ENCODE peak calls at places on chromosomes 7 and 10, in seven cellular contexts. One of them, this sample, is unnamed.

GRCh38 chr10:103445767-103446567 is 6.2 kb downstream of the CALHM2 start:
- DNase-seq in spleen: no peak
- DNase-seq in heart left ventricle: peak; percentile 83
- DNase-seq in CD8-positive, alpha-beta T cell: no peak
- DNase-seq in fibroblast of pulmonary artery: peak; percentile 81
- DNase-seq in esophagus squamous epithelium: no peak
- DNase-seq in HFFc6: peak; percentile 74
- DNase-seq in this sample: no peak

GRCh38 chr7:30396379-30396778 is 82.2 kb downstream of the NOD1 start:
- DNase-seq in spleen: no peak
- DNase-seq in esophagus squamous epithelium: no peak
- DNase-seq in CD8-positive, alpha-beta T cell: no peak
- DNase-seq in HFFc6: no peak
- DNase-seq in heart left ventricle: no peak
- DNase-seq in fibroblast of pulmonary artery: peak; percentile 12
- DNase-seq in this sample: no peak

GRCh38 chr7:50860598-50860997 is 77.9 kb upstream of the GRB10 start:
- DNase-seq in esophagus squamous epithelium: no peak
- DNase-seq in heart left ventricle: no peak
- DNase-seq in fibroblast of pulmonary artery: no peak
- DNase-seq in spleen: no peak
- DNase-seq in HFFc6: no peak
- DNase-seq in CD8-positive, alpha-beta T cell: no peak
- DNase-seq in this sample: no peak

GRCh38 chr7:106109521-106110237 is 2.4 kb downstream of the SYPL1 start:
- DNase-seq in esophagus squamous epithelium: no peak
- DNase-seq in spleen: no peak
- DNase-seq in CD8-positive, alpha-beta T cell: no peak
- DNase-seq in fibroblast of pulmonary artery: no peak
- DNase-seq in heart left ventricle: no peak
- DNase-seq in HFFc6: no peak
- DNase-seq in this sample: no peak

GRCh38 chr7:140390466-140391190 is 7.7 kb downstream of the SLC37A3 start:
- DNase-seq in HFFc6: no peak
- DNase-seq in heart left ventricle: no peak
- DNase-seq in spleen: peak; percentile 72
- DNase-seq in fibroblast of pulmonary artery: no peak
- DNase-seq in esophagus squamous epithelium: no peak
- DNase-seq in CD8-positive, alpha-beta T cell: no peak
- DNase-seq in this sample: no peak

GRCh38 chr7:28623105-28623730 is 210.9 kb downstream of the CREB5 start:
- DNase-seq in CD8-positive, alpha-beta T cell: no peak
- DNase-seq in esophagus squamous epithelium: no peak
- DNase-seq in spleen: no peak
- DNase-seq in heart left ventricle: no peak
- DNase-seq in fibroblast of pulmonary artery: peak; percentile 43
- DNase-seq in HFFc6: peak; percentile 65
- DNase-seq in this sample: no peak

GRCh38 chr10:100737359-100738054 is 7.9 kb upstream of the PAX2 start:
- DNase-seq in esophagus squamous epithelium: no peak
- DNase-seq in spleen: peak; percentile 55
- DNase-seq in heart left ventricle: no peak
- DNase-seq in CD8-positive, alpha-beta T cell: no peak
- DNase-seq in HFFc6: no peak
- DNase-seq in fibroblast of pulmonary artery: no peak
- DNase-seq in this sample: no peak

GRCh38 chr10:79229830-79230562 is 117.3 kb upstream of the PPIF start:
- DNase-seq in HFFc6: no peak
- DNase-seq in fibroblast of pulmonary artery: no peak
- DNase-seq in spleen: no peak
- DNase-seq in CD8-positive, alpha-beta T cell: no peak
- DNase-seq in esophagus squamous epithelium: no peak
- DNase-seq in heart left ventricle: no peak
- DNase-seq in this sample: peak; percentile 66

GRCh38 chr10:86900955-86901354 is 56.5 kb downstream of the MMRN2 start:
- DNase-seq in esophagus squamous epithelium: no peak
- DNase-seq in fibroblast of pulmonary artery: peak; percentile 94
- DNase-seq in heart left ventricle: peak; percentile 79
- DNase-seq in HFFc6: peak; percentile 47
- DNase-seq in CD8-positive, alpha-beta T cell: no peak
- DNase-seq in spleen: no peak
- DNase-seq in this sample: no peak

GRCh38 chr10:46268076-46268881 is 18.5 kb upstream of the ANTXRL start:
- DNase-seq in CD8-positive, alpha-beta T cell: peak; percentile 68
- DNase-seq in esophagus squamous epithelium: no peak
- DNase-seq in HFFc6: no peak
- DNase-seq in spleen: peak; percentile 87
- DNase-seq in fibroblast of pulmonary artery: no peak
- DNase-seq in heart left ventricle: no peak
- DNase-seq in this sample: no peak

GRCh38 chr7:15628876-15629275 is 57.6 kb downstream of the MEOX2 start:
- DNase-seq in fibroblast of pulmonary artery: no peak
- DNase-seq in spleen: no peak
- DNase-seq in heart left ventricle: no peak
- DNase-seq in HFFc6: no peak
- DNase-seq in esophagus squamous epithelium: no peak
- DNase-seq in CD8-positive, alpha-beta T cell: no peak
- DNase-seq in this sample: no peak

GRCh38 chr10:123331438-123331837 is 177.2 kb downstream of the BUB3 start:
- DNase-seq in heart left ventricle: no peak
- DNase-seq in esophagus squamous epithelium: no peak
- DNase-seq in fibroblast of pulmonary artery: no peak
- DNase-seq in HFFc6: no peak
- DNase-seq in spleen: no peak
- DNase-seq in CD8-positive, alpha-beta T cell: no peak
- DNase-seq in this sample: no peak

GRCh38 chr10:93287775-93288174 is 194.4 kb downstream of the MYOF start:
- DNase-seq in HFFc6: no peak
- DNase-seq in esophagus squamous epithelium: no peak
- DNase-seq in spleen: no peak
- DNase-seq in CD8-positive, alpha-beta T cell: no peak
- DNase-seq in fibroblast of pulmonary artery: no peak
- DNase-seq in heart left ventricle: no peak
- DNase-seq in this sample: no peak

GRCh38 chr10:1243486-1244182 is 187.4 kb downstream of the WDR37 start:
- DNase-seq in heart left ventricle: no peak
- DNase-seq in fibroblast of pulmonary artery: no peak
- DNase-seq in spleen: peak; percentile 72
- DNase-seq in HFFc6: no peak
- DNase-seq in CD8-positive, alpha-beta T cell: no peak
- DNase-seq in esophagus squamous epithelium: no peak
- DNase-seq in this sample: peak; percentile 47

DNA sequence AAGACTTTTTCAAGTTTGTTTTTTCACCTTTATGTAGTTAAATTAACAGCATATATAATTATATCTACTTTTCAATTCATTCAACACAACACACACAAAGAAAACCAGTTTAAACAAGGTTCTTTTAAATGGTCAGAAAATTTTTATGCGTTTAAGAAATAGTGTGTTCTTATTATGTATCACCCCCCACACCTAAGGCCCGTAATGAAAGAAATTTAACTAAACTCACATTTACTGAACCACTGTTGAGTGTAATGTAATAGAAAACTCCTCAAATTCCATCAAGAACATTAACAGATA is 19.0 kb upstream of the ITGB8 start:
- DNase-seq in heart left ventricle: no peak
- DNase-seq in fibroblast of pulmonary artery: no peak
- DNase-seq in CD8-positive, alpha-beta T cell: no peak
- DNase-seq in esophagus squamous epithelium: no peak
- DNase-seq in spleen: no peak
- DNase-seq in HFFc6: no peak
- DNase-seq in this sample: no peak
- TF ChIP-seq CTCF in heart left ventricle: no peak
- TF ChIP-seq CTCF in fibroblast of pulmonary artery: no peak
- TF ChIP-seq CTCF in CD8-positive, alpha-beta T cell: no peak
- TF ChIP-seq CTCF in esophagus squamous epithelium: no peak
- TF ChIP-seq CTCF in spleen: no peak
- TF ChIP-seq CTCF in HFFc6: no peak
- TF ChIP-seq CTCF in this sample: peak; percentile 1

GRCh38 chr10:132162590-132163277 is 24.0 kb upstream of the DPYSL4 start:
- DNase-seq in CD8-positive, alpha-beta T cell: no peak
- DNase-seq in HFFc6: no peak
- DNase-seq in spleen: no peak
- DNase-seq in heart left ventricle: peak; percentile 76
- DNase-seq in esophagus squamous epithelium: no peak
- DNase-seq in fibroblast of pulmonary artery: no peak
- DNase-seq in this sample: no peak

GRCh38 chr10:132162021-132162531 is 24.7 kb upstream of the DPYSL4 start:
- DNase-seq in heart left ventricle: peak; percentile 26
- DNase-seq in HFFc6: no peak
- DNase-seq in CD8-positive, alpha-beta T cell: peak; percentile 49
- DNase-seq in esophagus squamous epithelium: no peak
- DNase-seq in spleen: peak; percentile 41
- DNase-seq in fibroblast of pulmonary artery: no peak
- DNase-seq in this sample: no peak

GRCh38 chr10:132163826-132164515 is 22.8 kb upstream of the DPYSL4 start:
- DNase-seq in HFFc6: no peak
- DNase-seq in fibroblast of pulmonary artery: no peak
- DNase-seq in heart left ventricle: peak; percentile 30
- DNase-seq in esophagus squamous epithelium: no peak
- DNase-seq in CD8-positive, alpha-beta T cell: no peak
- DNase-seq in spleen: peak; percentile 58
- DNase-seq in this sample: no peak

GRCh38 chr10:132164801-132165278 is 21.9 kb upstream of the DPYSL4 start:
- DNase-seq in spleen: peak; percentile 69
- DNase-seq in esophagus squamous epithelium: no peak
- DNase-seq in fibroblast of pulmonary artery: no peak
- DNase-seq in heart left ventricle: peak; percentile 42
- DNase-seq in HFFc6: peak; percentile 15
- DNase-seq in CD8-positive, alpha-beta T cell: no peak
- DNase-seq in this sample: no peak

GRCh38 chr10:132163278-132163765 is 23.4 kb upstream of the DPYSL4 start:
- DNase-seq in esophagus squamous epithelium: no peak
- DNase-seq in HFFc6: no peak
- DNase-seq in spleen: peak; percentile 73
- DNase-seq in heart left ventricle: peak; percentile 61
- DNase-seq in CD8-positive, alpha-beta T cell: peak; percentile 61
- DNase-seq in fibroblast of pulmonary artery: no peak
- DNase-seq in this sample: peak; percentile 59
- TF ChIP-seq CTCF in esophagus squamous epithelium: no peak
- TF ChIP-seq CTCF in HFFc6: peak; percentile 74
- TF ChIP-seq CTCF in spleen: no peak
- TF ChIP-seq CTCF in heart left ventricle: peak; percentile 41
- TF ChIP-seq CTCF in CD8-positive, alpha-beta T cell: no peak
- TF ChIP-seq CTCF in fibroblast of pulmonary artery: no peak
- TF ChIP-seq CTCF in this sample: peak; percentile 92

GRCh38 chr10:119932631-119933030 is 40.1 kb downstream of the SEC23IP start:
- DNase-seq in fibroblast of pulmonary artery: no peak
- DNase-seq in HFFc6: no peak
- DNase-seq in esophagus squamous epithelium: no peak
- DNase-seq in heart left ventricle: no peak
- DNase-seq in CD8-positive, alpha-beta T cell: no peak
- DNase-seq in spleen: no peak
- DNase-seq in this sample: no peak

GRCh38 chr10:119928411-119928810 is 35.9 kb downstream of the SEC23IP start:
- DNase-seq in HFFc6: no peak
- DNase-seq in spleen: no peak
- DNase-seq in CD8-positive, alpha-beta T cell: no peak
- DNase-seq in esophagus squamous epithelium: no peak
- DNase-seq in heart left ventricle: no peak
- DNase-seq in fibroblast of pulmonary artery: no peak
- DNase-seq in this sample: no peak

GRCh38 chr10:119931873-119932272 is 39.3 kb downstream of the SEC23IP start:
- DNase-seq in heart left ventricle: no peak
- DNase-seq in fibroblast of pulmonary artery: no peak
- DNase-seq in esophagus squamous epithelium: no peak
- DNase-seq in CD8-positive, alpha-beta T cell: no peak
- DNase-seq in spleen: no peak
- DNase-seq in HFFc6: no peak
- DNase-seq in this sample: no peak

DNA sequence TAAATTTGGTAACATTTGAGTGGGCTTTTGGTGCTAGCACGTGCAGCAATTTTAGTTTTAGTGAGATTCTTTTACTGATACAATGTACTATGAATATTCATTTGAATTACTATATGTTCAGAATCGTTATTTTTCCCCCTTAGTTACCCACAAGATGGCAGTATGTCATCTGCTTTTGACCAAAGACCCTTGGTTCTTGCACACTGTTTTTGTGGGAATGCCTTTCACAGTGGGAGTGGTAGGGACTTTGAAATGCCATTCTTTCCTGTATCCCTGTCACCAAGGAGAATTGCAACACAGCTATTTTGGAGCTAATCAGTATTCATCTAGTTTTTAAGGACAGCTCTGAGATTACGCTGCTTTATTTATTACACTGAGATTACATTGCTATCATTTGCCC is 40.6 kb downstream of the SEC23IP start:
- DNase-seq in spleen: no peak
- DNase-seq in esophagus squamous epithelium: no peak
- DNase-seq in fibroblast of pulmonary artery: peak; percentile 36
- DNase-seq in heart left ventricle: no peak
- DNase-seq in HFFc6: no peak
- DNase-seq in CD8-positive, alpha-beta T cell: no peak
- DNase-seq in this sample: peak; percentile 5
- TF ChIP-seq CTCF in spleen: no peak
- TF ChIP-seq CTCF in esophagus squamous epithelium: peak; percentile 6
- TF ChIP-seq CTCF in fibroblast of pulmonary artery: peak; percentile 42
- TF ChIP-seq CTCF in heart left ventricle: peak; percentile 31
- TF ChIP-seq CTCF in HFFc6: peak; percentile 66
- TF ChIP-seq CTCF in CD8-positive, alpha-beta T cell: no peak
- TF ChIP-seq CTCF in this sample: peak; percentile 37

GRCh38 chr7:6164491-6164890 is 107.9 kb downstream of the CYTH3 start:
- DNase-seq in CD8-positive, alpha-beta T cell: no peak
- DNase-seq in heart left ventricle: peak; percentile 83
- DNase-seq in esophagus squamous epithelium: no peak
- DNase-seq in HFFc6: no peak
- DNase-seq in fibroblast of pulmonary artery: no peak
- DNase-seq in spleen: no peak
- DNase-seq in this sample: peak; percentile 15
- TF ChIP-seq CTCF in CD8-positive, alpha-beta T cell: no peak
- TF ChIP-seq CTCF in heart left ventricle: peak; percentile 47
- TF ChIP-seq CTCF in esophagus squamous epithelium: no peak
- TF ChIP-seq CTCF in HFFc6: peak; percentile 39
- TF ChIP-seq CTCF in fibroblast of pulmonary artery: peak; percentile 11
- TF ChIP-seq CTCF in spleen: no peak
- TF ChIP-seq CTCF in this sample: no peak

This sample was measured in endothelial cell.